ENCODE peak calls at places on chromosomes 2 and 18, in six cellular contexts. One of them, this sample, is unnamed.
A peak's percentile ranks its signal among the peaks of the same experiment; 100 is the strongest.

GRCh38 chr18:43543236-43543635 is 265.9 kb upstream of the SYT4 start:
- DNase-seq in astrocyte of the cerebellum: no peak
- DNase-seq in hepatocyte: no peak
- DNase-seq in HFF-Myc: no peak
- DNase-seq in MCF 10A: no peak
- DNase-seq in endodermal cell: no peak
- DNase-seq in this sample: no peak

GRCh38 chr2:27412419-27413152 is 3.2 kb upstream of the PPM1G start:
- DNase-seq in hepatocyte: no peak
- DNase-seq in endodermal cell: no peak
- DNase-seq in MCF 10A: no peak
- DNase-seq in astrocyte of the cerebellum: no peak
- DNase-seq in HFF-Myc: no peak
- DNase-seq in this sample: no peak

GRCh38 chr18:35635171-35635570 is 53.6 kb downstream of the GALNT1 start:
- DNase-seq in MCF 10A: no peak
- DNase-seq in HFF-Myc: peak; percentile 67
- DNase-seq in endodermal cell: no peak
- DNase-seq in hepatocyte: peak; percentile 67
- DNase-seq in astrocyte of the cerebellum: no peak
- DNase-seq in this sample: peak; percentile 92

GRCh38 chr18:35582899-35583558 is 1.5 kb downstream of the GALNT1 start:
- DNase-seq in endodermal cell: no peak
- DNase-seq in astrocyte of the cerebellum: peak; percentile 18
- DNase-seq in MCF 10A: peak; percentile 11
- DNase-seq in hepatocyte: peak; percentile 44
- DNase-seq in HFF-Myc: no peak
- DNase-seq in this sample: peak; percentile 35

GRCh38 chr2:110993557-110994231 is 127.0 kb upstream of the BCL2L11 start:
- DNase-seq in MCF 10A: peak; percentile 56
- DNase-seq in astrocyte of the cerebellum: no peak
- DNase-seq in endodermal cell: no peak
- DNase-seq in HFF-Myc: no peak
- DNase-seq in hepatocyte: peak; percentile 76
- DNase-seq in this sample: peak; percentile 58

GRCh38 chr2:31937741-31938140 is 73.1 kb downstream of the MEMO1 start:
- DNase-seq in HFF-Myc: no peak
- DNase-seq in endodermal cell: no peak
- DNase-seq in MCF 10A: no peak
- DNase-seq in astrocyte of the cerebellum: no peak
- DNase-seq in hepatocyte: no peak
- DNase-seq in this sample: no peak

GRCh38 chr18:42640160-42640559 is 475.3 kb downstream of the RIT2 start:
- DNase-seq in endodermal cell: no peak
- DNase-seq in hepatocyte: peak; percentile 23
- DNase-seq in MCF 10A: no peak
- DNase-seq in HFF-Myc: no peak
- DNase-seq in astrocyte of the cerebellum: no peak
- DNase-seq in this sample: peak; percentile 14

GRCh38 chr2:134670955-134671354 is 47.8 kb downstream of the TMEM163 start:
- DNase-seq in endodermal cell: no peak
- DNase-seq in MCF 10A: no peak
- DNase-seq in HFF-Myc: no peak
- DNase-seq in astrocyte of the cerebellum: no peak
- DNase-seq in hepatocyte: no peak
- DNase-seq in this sample: no peak

GRCh38 chr18:36153203-36153602 is 23.5 kb downstream of the ELP2 start:
- DNase-seq in HFF-Myc: peak; percentile 72
- DNase-seq in MCF 10A: no peak
- DNase-seq in hepatocyte: peak; percentile 50
- DNase-seq in astrocyte of the cerebellum: peak; percentile 67
- DNase-seq in endodermal cell: no peak
- DNase-seq in this sample: peak; percentile 98

GRCh38 chr2:237441605-237442004 is 27.6 kb upstream of the COL6A3 start:
- DNase-seq in hepatocyte: peak; percentile 21
- DNase-seq in HFF-Myc: no peak
- DNase-seq in MCF 10A: no peak
- DNase-seq in astrocyte of the cerebellum: peak; percentile 22
- DNase-seq in endodermal cell: no peak
- DNase-seq in this sample: no peak

GRCh38 chr18:49238433-49239042 is 221.9 kb downstream of the DYM start:
- DNase-seq in HFF-Myc: no peak
- DNase-seq in astrocyte of the cerebellum: peak; percentile 12
- DNase-seq in hepatocyte: peak; percentile 28
- DNase-seq in endodermal cell: peak; percentile 60
- DNase-seq in MCF 10A: peak; percentile 48
- DNase-seq in this sample: no peak

GRCh38 chr2:9382604-9383235 is 40.6 kb downstream of the ITGB1BP1 start:
- DNase-seq in MCF 10A: no peak
- DNase-seq in HFF-Myc: no peak
- DNase-seq in endodermal cell: peak; percentile 19
- DNase-seq in astrocyte of the cerebellum: no peak
- DNase-seq in hepatocyte: no peak
- DNase-seq in this sample: no peak

GRCh38 chr2:117985092-117985491 is 28.8 kb downstream of the CCDC93 start:
- DNase-seq in hepatocyte: no peak
- DNase-seq in MCF 10A: no peak
- DNase-seq in HFF-Myc: no peak
- DNase-seq in astrocyte of the cerebellum: no peak
- DNase-seq in endodermal cell: peak; percentile 59
- DNase-seq in this sample: no peak

GRCh38 chr2:85754313-85755095 is 713 bp downstream of the ATOH8 start:
- DNase-seq in HFF-Myc: no peak
- DNase-seq in MCF 10A: no peak
- DNase-seq in hepatocyte: peak; percentile 72
- DNase-seq in astrocyte of the cerebellum: no peak
- DNase-seq in endodermal cell: peak; percentile 89
- DNase-seq in this sample: no peak

GRCh38 chr18:34809697-34810096 is 99.6 kb downstream of the DTNA start:
- DNase-seq in HFF-Myc: peak; percentile 21
- DNase-seq in astrocyte of the cerebellum: no peak
- DNase-seq in hepatocyte: peak; percentile 30
- DNase-seq in MCF 10A: peak; percentile 66
- DNase-seq in endodermal cell: peak; percentile 86
- DNase-seq in this sample: no peak

GRCh38 chr18:3595282-3596273 is 145.6 kb downstream of the TGIF1 start:
- DNase-seq in MCF 10A: peak; percentile 84
- DNase-seq in HFF-Myc: peak; percentile 92
- DNase-seq in astrocyte of the cerebellum: peak; percentile 84
- DNase-seq in endodermal cell: peak; percentile 61
- DNase-seq in hepatocyte: peak; percentile 67
- DNase-seq in this sample: peak; percentile 99

GRCh38 chr18:22168360-22168921 is 948 bp upstream of the GATA6 start:
- DNase-seq in MCF 10A: no peak
- DNase-seq in endodermal cell: peak; percentile 77
- DNase-seq in HFF-Myc: no peak
- DNase-seq in astrocyte of the cerebellum: no peak
- DNase-seq in hepatocyte: peak; percentile 86
- DNase-seq in this sample: no peak

GRCh38 chr18:48623468-48624220 is 84.8 kb downstream of the CTIF start:
- DNase-seq in endodermal cell: no peak
- DNase-seq in hepatocyte: no peak
- DNase-seq in MCF 10A: peak; percentile 38
- DNase-seq in astrocyte of the cerebellum: peak; percentile 74
- DNase-seq in HFF-Myc: no peak
- DNase-seq in this sample: peak; percentile 88

GRCh38 chr2:85989288-85989865 is 100.6 kb upstream of the ST3GAL5 start:
- DNase-seq in MCF 10A: no peak
- DNase-seq in astrocyte of the cerebellum: no peak
- DNase-seq in endodermal cell: no peak
- DNase-seq in HFF-Myc: no peak
- DNase-seq in hepatocyte: no peak
- DNase-seq in this sample: no peak

GRCh38 chr2:234496442-234496834 is 443 bp downstream of the ARL4C start:
- DNase-seq in endodermal cell: peak; percentile 67
- DNase-seq in MCF 10A: peak; percentile 30
- DNase-seq in astrocyte of the cerebellum: no peak
- DNase-seq in hepatocyte: peak; percentile 77
- DNase-seq in HFF-Myc: no peak
- DNase-seq in this sample: no peak

GRCh38 chr2:203719456-203719855 is 13.0 kb downstream of the CD28 start:
- DNase-seq in endodermal cell: no peak
- DNase-seq in astrocyte of the cerebellum: no peak
- DNase-seq in hepatocyte: no peak
- DNase-seq in MCF 10A: no peak
- DNase-seq in HFF-Myc: no peak
- DNase-seq in this sample: no peak

GRCh38 chr2:71617266-71617665 is 163.9 kb downstream of the DYSF start:
- DNase-seq in astrocyte of the cerebellum: no peak
- DNase-seq in HFF-Myc: no peak
- DNase-seq in MCF 10A: no peak
- DNase-seq in hepatocyte: no peak
- DNase-seq in endodermal cell: peak; percentile 8
- DNase-seq in this sample: no peak

GRCh38 chr2:127194447-127194846 is 25.7 kb downstream of the CYP27C1 start:
- DNase-seq in astrocyte of the cerebellum: no peak
- DNase-seq in MCF 10A: no peak
- DNase-seq in endodermal cell: peak; percentile 54
- DNase-seq in HFF-Myc: no peak
- DNase-seq in hepatocyte: no peak
- DNase-seq in this sample: no peak

GRCh38 chr2:37766087-37766486 is 94.6 kb upstream of the CDC42EP3 start:
- DNase-seq in HFF-Myc: no peak
- DNase-seq in MCF 10A: no peak
- DNase-seq in endodermal cell: no peak
- DNase-seq in astrocyte of the cerebellum: no peak
- DNase-seq in hepatocyte: no peak
- DNase-seq in this sample: no peak

GRCh38 chr2:32479224-32479623 is 122.4 kb downstream of the BIRC6 start:
- DNase-seq in astrocyte of the cerebellum: no peak
- DNase-seq in MCF 10A: no peak
- DNase-seq in HFF-Myc: no peak
- DNase-seq in hepatocyte: no peak
- DNase-seq in endodermal cell: no peak
- DNase-seq in this sample: no peak

GRCh38 chr2:10906926-10907479 is 4.7 kb upstream of the KCNF1 start:
- DNase-seq in hepatocyte: no peak
- DNase-seq in HFF-Myc: no peak
- DNase-seq in MCF 10A: no peak
- DNase-seq in endodermal cell: no peak
- DNase-seq in astrocyte of the cerebellum: no peak
- DNase-seq in this sample: no peak

GRCh38 chr2:152336854-152337510 is 2.0 kb downstream of the FMNL2 start:
- DNase-seq in HFF-Myc: no peak
- DNase-seq in hepatocyte: peak; percentile 40
- DNase-seq in astrocyte of the cerebellum: peak; percentile 51
- DNase-seq in MCF 10A: peak; percentile 41
- DNase-seq in endodermal cell: peak; percentile 78
- DNase-seq in this sample: no peak